ENCODE peak calls at places on chromosomes 16 and 17, in eight cellular contexts. One of them, this sample, is unnamed.

GRCh38 chr17:61575352-61575975 is 15.6 kb downstream of the NACA2 start:
- DNase-seq in HepG2: no peak
- DNase-seq in K562: no peak
- DNase-seq in CD8-positive, alpha-beta T cell: no peak
- DNase-seq in tibial nerve: no peak
- DNase-seq in esophagus squamous epithelium: no peak
- DNase-seq in choroid plexus epithelial cell: no peak
- DNase-seq in MM.1S: no peak
- DNase-seq in this sample: no peak

GRCh38 chr16:30658731-30659506 is 688 bp downstream of the FBRS start:
- DNase-seq in HepG2: peak; percentile 96
- DNase-seq in K562: peak; percentile 75
- DNase-seq in CD8-positive, alpha-beta T cell: no peak
- DNase-seq in tibial nerve: peak; percentile 92
- DNase-seq in esophagus squamous epithelium: peak; percentile 93
- DNase-seq in choroid plexus epithelial cell: peak; percentile 98
- DNase-seq in MM.1S: peak; percentile 89
- DNase-seq in this sample: peak; percentile 98

GRCh38 chr17:7940743-7941142 is 8.7 kb downstream of the CNTROB start:
- DNase-seq in HepG2: no peak
- DNase-seq in K562: no peak
- DNase-seq in CD8-positive, alpha-beta T cell: no peak
- DNase-seq in tibial nerve: no peak
- DNase-seq in esophagus squamous epithelium: no peak
- DNase-seq in choroid plexus epithelial cell: no peak
- DNase-seq in MM.1S: no peak
- DNase-seq in this sample: no peak

GRCh38 chr16:64951193-64951592 is 170.7 kb downstream of the CDH11 start:
- DNase-seq in HepG2: no peak
- DNase-seq in K562: no peak
- DNase-seq in CD8-positive, alpha-beta T cell: no peak
- DNase-seq in tibial nerve: no peak
- DNase-seq in esophagus squamous epithelium: no peak
- DNase-seq in choroid plexus epithelial cell: no peak
- DNase-seq in MM.1S: no peak
- DNase-seq in this sample: no peak

GRCh38 chr16:85798901-85799496 is 345 bp downstream of the EMC8 start:
- DNase-seq in HepG2: no peak
- DNase-seq in K562: peak; percentile 90
- DNase-seq in CD8-positive, alpha-beta T cell: no peak
- DNase-seq in tibial nerve: no peak
- DNase-seq in esophagus squamous epithelium: no peak
- DNase-seq in choroid plexus epithelial cell: no peak
- DNase-seq in MM.1S: no peak
- DNase-seq in this sample: peak; percentile 73

GRCh38 chr16:22375117-22375962 is 921 bp upstream of the CDR2 start:
- DNase-seq in HepG2: peak; percentile 42
- DNase-seq in K562: no peak
- DNase-seq in CD8-positive, alpha-beta T cell: no peak
- DNase-seq in tibial nerve: no peak
- DNase-seq in esophagus squamous epithelium: no peak
- DNase-seq in choroid plexus epithelial cell: no peak
- DNase-seq in MM.1S: no peak
- DNase-seq in this sample: peak; percentile 58

GRCh38 chr17:45775576-45776011 is 8.5 kb upstream of the CRHR1 start:
- DNase-seq in HepG2: no peak
- DNase-seq in K562: no peak
- DNase-seq in CD8-positive, alpha-beta T cell: no peak
- DNase-seq in tibial nerve: no peak
- DNase-seq in esophagus squamous epithelium: no peak
- DNase-seq in choroid plexus epithelial cell: no peak
- DNase-seq in MM.1S: no peak
- DNase-seq in this sample: no peak

GRCh38 chr17:80619535-80620235 is 75.0 kb downstream of the RPTOR start:
- DNase-seq in HepG2: no peak
- DNase-seq in K562: no peak
- DNase-seq in CD8-positive, alpha-beta T cell: no peak
- DNase-seq in tibial nerve: no peak
- DNase-seq in esophagus squamous epithelium: no peak
- DNase-seq in choroid plexus epithelial cell: peak; percentile 27
- DNase-seq in MM.1S: no peak
- DNase-seq in this sample: no peak

GRCh38 chr17:72832306-72832705 is 260.2 kb downstream of the SLC39A11 start:
- DNase-seq in HepG2: no peak
- DNase-seq in K562: no peak
- DNase-seq in CD8-positive, alpha-beta T cell: no peak
- DNase-seq in tibial nerve: no peak
- DNase-seq in esophagus squamous epithelium: no peak
- DNase-seq in choroid plexus epithelial cell: no peak
- DNase-seq in MM.1S: no peak
- DNase-seq in this sample: no peak

GRCh38 chr17:22300177-22300576 is 607.9 kb downstream of the KCNJ18 start:
- DNase-seq in HepG2: no peak
- DNase-seq in K562: no peak
- DNase-seq in CD8-positive, alpha-beta T cell: no peak
- DNase-seq in tibial nerve: no peak
- DNase-seq in esophagus squamous epithelium: no peak
- DNase-seq in choroid plexus epithelial cell: no peak
- DNase-seq in MM.1S: no peak
- DNase-seq in this sample: no peak

GRCh38 chr16:68901910-68902309 is 58.6 kb downstream of the TANGO6 start:
- DNase-seq in HepG2: no peak
- DNase-seq in K562: no peak
- DNase-seq in CD8-positive, alpha-beta T cell: no peak
- DNase-seq in tibial nerve: no peak
- DNase-seq in esophagus squamous epithelium: no peak
- DNase-seq in choroid plexus epithelial cell: peak; percentile 70
- DNase-seq in MM.1S: no peak
- DNase-seq in this sample: no peak

GRCh38 chr16:53967172-53967571 is 263.2 kb downstream of the FTO start:
- DNase-seq in HepG2: no peak
- DNase-seq in K562: no peak
- DNase-seq in CD8-positive, alpha-beta T cell: no peak
- DNase-seq in tibial nerve: no peak
- DNase-seq in esophagus squamous epithelium: no peak
- DNase-seq in choroid plexus epithelial cell: no peak
- DNase-seq in MM.1S: no peak
- DNase-seq in this sample: no peak

GRCh38 chr16:10332301-10332700 is 53.6 kb upstream of the ATF7IP2 start:
- DNase-seq in HepG2: peak; percentile 74
- DNase-seq in K562: no peak
- DNase-seq in CD8-positive, alpha-beta T cell: no peak
- DNase-seq in tibial nerve: no peak
- DNase-seq in esophagus squamous epithelium: no peak
- DNase-seq in choroid plexus epithelial cell: no peak
- DNase-seq in MM.1S: no peak
- DNase-seq in this sample: no peak

GRCh38 chr16:47460301-47460754 is 535 bp downstream of the ITFG1 start:
- DNase-seq in HepG2: no peak
- DNase-seq in K562: no peak
- DNase-seq in CD8-positive, alpha-beta T cell: no peak
- DNase-seq in tibial nerve: no peak
- DNase-seq in esophagus squamous epithelium: no peak
- DNase-seq in choroid plexus epithelial cell: no peak
- DNase-seq in MM.1S: no peak
- DNase-seq in this sample: no peak

GRCh38 chr17:56110463-56111138 is 42.7 kb upstream of the ANKFN1 start:
- DNase-seq in HepG2: no peak
- DNase-seq in K562: no peak
- DNase-seq in CD8-positive, alpha-beta T cell: no peak
- DNase-seq in tibial nerve: no peak
- DNase-seq in esophagus squamous epithelium: no peak
- DNase-seq in choroid plexus epithelial cell: no peak
- DNase-seq in MM.1S: no peak
- DNase-seq in this sample: peak; percentile 20

GRCh38 chr17:7137182-7137943 is 22.7 kb upstream of the ASGR2 start:
- DNase-seq in HepG2: no peak
- DNase-seq in K562: no peak
- DNase-seq in CD8-positive, alpha-beta T cell: no peak
- DNase-seq in tibial nerve: no peak
- DNase-seq in esophagus squamous epithelium: no peak
- DNase-seq in choroid plexus epithelial cell: peak; percentile 53
- DNase-seq in MM.1S: no peak
- DNase-seq in this sample: no peak

GRCh38 chr16:31473300-31474052 is 1.5 kb downstream of the TGFB1I1 start:
- DNase-seq in HepG2: no peak
- DNase-seq in K562: no peak
- DNase-seq in CD8-positive, alpha-beta T cell: no peak
- DNase-seq in tibial nerve: no peak
- DNase-seq in esophagus squamous epithelium: no peak
- DNase-seq in choroid plexus epithelial cell: no peak
- DNase-seq in MM.1S: no peak
- DNase-seq in this sample: no peak

GRCh38 chr17:45784583-45785372 is 658 bp downstream of the CRHR1 start:
- DNase-seq in HepG2: peak; percentile 24
- DNase-seq in K562: peak; percentile 63
- DNase-seq in CD8-positive, alpha-beta T cell: peak; percentile 21
- DNase-seq in tibial nerve: no peak
- DNase-seq in esophagus squamous epithelium: no peak
- DNase-seq in choroid plexus epithelial cell: no peak
- DNase-seq in MM.1S: no peak
- DNase-seq in this sample: no peak

GRCh38 chr17:29733151-29733550 is 110.4 kb upstream of the CORO6 start:
- DNase-seq in HepG2: no peak
- DNase-seq in K562: no peak
- DNase-seq in CD8-positive, alpha-beta T cell: no peak
- DNase-seq in tibial nerve: no peak
- DNase-seq in esophagus squamous epithelium: no peak
- DNase-seq in choroid plexus epithelial cell: peak; percentile 83
- DNase-seq in MM.1S: no peak
- DNase-seq in this sample: no peak

GRCh38 chr16:57513371-57514102 is 22.8 kb downstream of the CCDC102A start:
- DNase-seq in HepG2: no peak
- DNase-seq in K562: no peak
- DNase-seq in CD8-positive, alpha-beta T cell: no peak
- DNase-seq in tibial nerve: no peak
- DNase-seq in esophagus squamous epithelium: no peak
- DNase-seq in choroid plexus epithelial cell: no peak
- DNase-seq in MM.1S: no peak
- DNase-seq in this sample: no peak

DNA sequence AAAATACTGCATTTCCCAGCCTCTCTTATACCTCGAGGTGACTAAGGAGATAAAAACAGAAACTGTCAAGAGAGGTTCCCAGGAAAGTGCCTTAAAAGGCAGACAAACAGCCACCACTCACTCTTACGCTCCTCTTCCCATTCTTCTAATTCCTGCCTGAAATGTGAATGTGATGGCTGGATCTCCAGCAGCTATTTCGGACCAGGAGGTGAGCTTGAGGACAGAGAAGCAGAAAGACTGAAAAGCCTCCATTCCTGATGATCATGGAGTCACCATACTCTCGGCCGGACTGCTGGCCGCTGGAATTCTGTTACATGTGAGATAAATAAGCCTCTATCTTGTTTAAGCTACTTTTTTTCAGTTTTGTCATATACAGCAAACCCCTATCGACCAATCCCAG is 41.4 kb upstream of the ABR start:
- DNase-seq in HepG2: no peak
- DNase-seq in K562: no peak
- DNase-seq in CD8-positive, alpha-beta T cell: no peak
- DNase-seq in tibial nerve: no peak
- DNase-seq in esophagus squamous epithelium: no peak
- DNase-seq in choroid plexus epithelial cell: no peak
- DNase-seq in MM.1S: no peak
- DNase-seq in this sample: no peak
- H3K4me3 ChIP-seq in HepG2: no peak overlapping the region
- H3K4me3 ChIP-seq in K562: no peak overlapping the region
- H3K4me3 ChIP-seq in CD8-positive, alpha-beta T cell: no peak overlapping the region
- H3K4me3 ChIP-seq in tibial nerve: no peak overlapping the region
- H3K4me3 ChIP-seq in esophagus squamous epithelium: no peak overlapping the region
- H3K4me3 ChIP-seq in choroid plexus epithelial cell: no peak overlapping the region
- H3K4me3 ChIP-seq in MM.1S: no peak overlapping the region
- H3K4me3 ChIP-seq in this sample: no peak overlapping the region

DNA sequence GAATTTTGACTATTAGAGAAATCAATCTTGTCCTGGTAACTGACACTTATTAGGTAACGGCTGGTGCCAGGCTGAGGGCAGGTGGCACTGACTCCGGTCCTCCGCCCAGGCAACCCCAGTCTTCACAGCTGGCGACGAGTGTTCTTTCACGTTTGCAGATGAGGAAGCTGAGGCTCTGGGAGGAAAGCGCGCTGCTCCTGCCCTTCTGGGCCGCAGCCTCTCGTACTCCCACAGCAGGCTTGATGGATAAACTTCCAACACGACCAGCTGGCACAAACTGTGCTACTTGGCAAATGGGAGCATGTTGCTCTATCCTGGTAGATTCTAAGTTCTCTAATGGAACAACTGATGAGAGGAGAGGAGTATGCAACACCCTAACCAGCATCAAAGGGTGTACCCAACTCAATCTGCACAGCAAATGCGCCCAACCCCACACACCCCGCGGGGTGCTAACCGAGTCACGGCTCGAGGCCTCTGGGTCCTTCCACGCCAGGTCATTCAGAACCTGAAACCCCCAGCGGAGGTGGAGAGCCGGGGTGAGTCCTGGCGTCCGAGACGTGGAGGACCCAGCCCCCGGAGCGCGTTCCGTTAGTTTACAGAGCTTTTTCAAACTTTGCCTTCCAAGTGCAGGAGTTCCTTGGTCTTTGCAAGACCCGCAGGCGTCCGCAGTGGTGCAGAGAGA is 477 bp upstream of the SLC47A1 start:
- DNase-seq in HepG2: no peak
- DNase-seq in K562: no peak
- DNase-seq in CD8-positive, alpha-beta T cell: no peak
- DNase-seq in tibial nerve: no peak
- DNase-seq in esophagus squamous epithelium: no peak
- DNase-seq in choroid plexus epithelial cell: no peak
- DNase-seq in MM.1S: no peak
- DNase-seq in this sample: no peak
- H3K4me3 ChIP-seq in HepG2: peak overlapping the region; percentile 90
- H3K4me3 ChIP-seq in K562: no peak overlapping the region
- H3K4me3 ChIP-seq in CD8-positive, alpha-beta T cell: no peak overlapping the region
- H3K4me3 ChIP-seq in tibial nerve: peak overlapping the region; percentile 53
- H3K4me3 ChIP-seq in esophagus squamous epithelium: peak overlapping the region; percentile 70
- H3K4me3 ChIP-seq in choroid plexus epithelial cell: peak overlapping the region; percentile 17
- H3K4me3 ChIP-seq in MM.1S: no peak overlapping the region
- H3K4me3 ChIP-seq in this sample: no peak overlapping the region

DNA sequence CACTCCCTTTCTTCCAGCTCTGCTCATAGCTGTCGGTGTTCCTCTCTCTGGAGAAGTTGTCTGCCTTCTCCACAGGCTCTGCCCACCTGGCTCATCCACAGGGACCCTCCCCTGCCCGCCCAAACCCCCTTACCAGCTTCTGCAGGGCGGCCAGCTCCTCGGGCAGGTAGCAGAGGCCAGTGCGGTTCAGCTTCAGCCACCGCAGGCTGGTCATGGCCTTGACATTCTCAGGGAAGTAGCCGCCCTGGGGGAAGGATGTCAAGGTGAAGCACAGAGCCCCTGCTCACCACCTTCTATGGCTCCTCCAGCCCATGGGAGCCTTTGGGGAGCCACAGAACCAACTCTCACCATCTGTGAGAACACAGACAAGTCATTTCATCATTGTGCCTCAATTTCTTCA is 1.8 kb downstream of the FLII start:
- DNase-seq in HepG2: no peak
- DNase-seq in K562: no peak
- DNase-seq in CD8-positive, alpha-beta T cell: no peak
- DNase-seq in tibial nerve: no peak
- DNase-seq in esophagus squamous epithelium: no peak
- DNase-seq in choroid plexus epithelial cell: no peak
- DNase-seq in MM.1S: no peak
- DNase-seq in this sample: no peak
- H3K4me3 ChIP-seq in HepG2: peak overlapping the region; percentile 67
- H3K4me3 ChIP-seq in K562: no peak overlapping the region
- H3K4me3 ChIP-seq in CD8-positive, alpha-beta T cell: peak overlapping the region; percentile 66
- H3K4me3 ChIP-seq in tibial nerve: no peak overlapping the region
- H3K4me3 ChIP-seq in esophagus squamous epithelium: peak overlapping the region; percentile 84
- H3K4me3 ChIP-seq in choroid plexus epithelial cell: no peak overlapping the region
- H3K4me3 ChIP-seq in MM.1S: peak overlapping the region; percentile 83
- H3K4me3 ChIP-seq in this sample: peak overlapping the region; percentile 83

GRCh38 chr17:58702708-58703107 is 10.3 kb downstream of the RAD51C start:
- DNase-seq in HepG2: no peak
- DNase-seq in K562: no peak
- DNase-seq in CD8-positive, alpha-beta T cell: no peak
- DNase-seq in tibial nerve: no peak
- DNase-seq in esophagus squamous epithelium: no peak
- DNase-seq in choroid plexus epithelial cell: no peak
- DNase-seq in MM.1S: no peak
- DNase-seq in this sample: no peak
- H3K4me3 ChIP-seq in HepG2: no peak overlapping the region
- H3K4me3 ChIP-seq in K562: no peak overlapping the region
- H3K4me3 ChIP-seq in CD8-positive, alpha-beta T cell: no peak overlapping the region
- H3K4me3 ChIP-seq in tibial nerve: no peak overlapping the region
- H3K4me3 ChIP-seq in esophagus squamous epithelium: no peak overlapping the region
- H3K4me3 ChIP-seq in choroid plexus epithelial cell: no peak overlapping the region
- H3K4me3 ChIP-seq in MM.1S: no peak overlapping the region
- H3K4me3 ChIP-seq in this sample: no peak overlapping the region